ENCODE peak calls at places on chromosome 3, in six cellular contexts. One of them, this sample, is unnamed.

GRCh38 chr3:12932347-12932746 is 91.0 kb upstream of the RPL32 start:
- DNase-seq in uterus: no peak
- DNase-seq in cardiac fibroblast: no peak
- DNase-seq in NCI-H510A treated with DMSO at 0.1 percent for 48 hours: no peak
- DNase-seq in stimulated activated CD4-positive, alpha-beta T cell treated with anti-CD3 and anti-CD28 coated beads, Interleukin-4, amount 100 ng/mL, for 48 hours: no peak
- DNase-seq in NCI-H446 treated with DMSO at 0.1 percent for 48 hours: no peak
- DNase-seq in this sample: no peak

GRCh38 chr3:25785826-25786225 is 2.6 kb upstream of the NGLY1 start:
- DNase-seq in NCI-H510A treated with DMSO at 0.1 percent for 48 hours: no peak
- DNase-seq in cardiac fibroblast: peak; percentile 25
- DNase-seq in stimulated activated CD4-positive, alpha-beta T cell treated with anti-CD3 and anti-CD28 coated beads, Interleukin-4, amount 100 ng/mL, for 48 hours: no peak
- DNase-seq in uterus: no peak
- DNase-seq in NCI-H446 treated with DMSO at 0.1 percent for 48 hours: no peak
- DNase-seq in this sample: no peak

GRCh38 chr3:156161172-156161571 is 40.8 kb downstream of the KCNAB1 start:
- DNase-seq in NCI-H446 treated with DMSO at 0.1 percent for 48 hours: no peak
- DNase-seq in uterus: no peak
- DNase-seq in stimulated activated CD4-positive, alpha-beta T cell treated with anti-CD3 and anti-CD28 coated beads, Interleukin-4, amount 100 ng/mL, for 48 hours: no peak
- DNase-seq in NCI-H510A treated with DMSO at 0.1 percent for 48 hours: no peak
- DNase-seq in cardiac fibroblast: peak; percentile 18
- DNase-seq in this sample: no peak

GRCh38 chr3:194632983-194633348 is 253 bp downstream of the TMEM44 start:
- DNase-seq in stimulated activated CD4-positive, alpha-beta T cell treated with anti-CD3 and anti-CD28 coated beads, Interleukin-4, amount 100 ng/mL, for 48 hours: peak; percentile 18
- DNase-seq in NCI-H446 treated with DMSO at 0.1 percent for 48 hours: no peak
- DNase-seq in NCI-H510A treated with DMSO at 0.1 percent for 48 hours: no peak
- DNase-seq in uterus: no peak
- DNase-seq in cardiac fibroblast: no peak
- DNase-seq in this sample: no peak

GRCh38 chr3:124037332-124037731 is 45.4 kb upstream of the ROPN1 start:
- DNase-seq in NCI-H446 treated with DMSO at 0.1 percent for 48 hours: no peak
- DNase-seq in uterus: no peak
- DNase-seq in cardiac fibroblast: no peak
- DNase-seq in stimulated activated CD4-positive, alpha-beta T cell treated with anti-CD3 and anti-CD28 coated beads, Interleukin-4, amount 100 ng/mL, for 48 hours: no peak
- DNase-seq in NCI-H510A treated with DMSO at 0.1 percent for 48 hours: no peak
- DNase-seq in this sample: no peak

GRCh38 chr3:40574661-40575060 is 49.9 kb downstream of the ZNF621 start:
- DNase-seq in cardiac fibroblast: no peak
- DNase-seq in stimulated activated CD4-positive, alpha-beta T cell treated with anti-CD3 and anti-CD28 coated beads, Interleukin-4, amount 100 ng/mL, for 48 hours: no peak
- DNase-seq in NCI-H446 treated with DMSO at 0.1 percent for 48 hours: peak; percentile 65
- DNase-seq in NCI-H510A treated with DMSO at 0.1 percent for 48 hours: no peak
- DNase-seq in uterus: no peak
- DNase-seq in this sample: no peak

GRCh38 chr3:36212291-36212690 is 168.0 kb upstream of the STAC start:
- DNase-seq in cardiac fibroblast: peak; percentile 45
- DNase-seq in NCI-H446 treated with DMSO at 0.1 percent for 48 hours: peak; percentile 7
- DNase-seq in NCI-H510A treated with DMSO at 0.1 percent for 48 hours: no peak
- DNase-seq in stimulated activated CD4-positive, alpha-beta T cell treated with anti-CD3 and anti-CD28 coated beads, Interleukin-4, amount 100 ng/mL, for 48 hours: no peak
- DNase-seq in uterus: no peak
- DNase-seq in this sample: no peak

GRCh38 chr3:90011136-90011535 is 903.7 kb downstream of the EPHA3 start:
- DNase-seq in stimulated activated CD4-positive, alpha-beta T cell treated with anti-CD3 and anti-CD28 coated beads, Interleukin-4, amount 100 ng/mL, for 48 hours: no peak
- DNase-seq in cardiac fibroblast: peak; percentile 34
- DNase-seq in NCI-H510A treated with DMSO at 0.1 percent for 48 hours: no peak
- DNase-seq in NCI-H446 treated with DMSO at 0.1 percent for 48 hours: no peak
- DNase-seq in uterus: no peak
- DNase-seq in this sample: no peak

GRCh38 chr3:47347217-47347801 is 33.5 kb upstream of the PTPN23 start:
- DNase-seq in NCI-H446 treated with DMSO at 0.1 percent for 48 hours: no peak
- DNase-seq in uterus: no peak
- DNase-seq in cardiac fibroblast: peak; percentile 27
- DNase-seq in NCI-H510A treated with DMSO at 0.1 percent for 48 hours: no peak
- DNase-seq in stimulated activated CD4-positive, alpha-beta T cell treated with anti-CD3 and anti-CD28 coated beads, Interleukin-4, amount 100 ng/mL, for 48 hours: no peak
- DNase-seq in this sample: no peak

GRCh38 chr3:10919636-10920035 is 72.9 kb upstream of the SLC6A1 start:
- DNase-seq in NCI-H510A treated with DMSO at 0.1 percent for 48 hours: no peak
- DNase-seq in cardiac fibroblast: no peak
- DNase-seq in uterus: no peak
- DNase-seq in NCI-H446 treated with DMSO at 0.1 percent for 48 hours: no peak
- DNase-seq in stimulated activated CD4-positive, alpha-beta T cell treated with anti-CD3 and anti-CD28 coated beads, Interleukin-4, amount 100 ng/mL, for 48 hours: no peak
- DNase-seq in this sample: no peak

GRCh38 chr3:152299243-152299976 is 30.7 kb downstream of the MBNL1 start:
- DNase-seq in cardiac fibroblast: no peak
- DNase-seq in uterus: no peak
- DNase-seq in NCI-H510A treated with DMSO at 0.1 percent for 48 hours: no peak
- DNase-seq in NCI-H446 treated with DMSO at 0.1 percent for 48 hours: no peak
- DNase-seq in stimulated activated CD4-positive, alpha-beta T cell treated with anti-CD3 and anti-CD28 coated beads, Interleukin-4, amount 100 ng/mL, for 48 hours: no peak
- DNase-seq in this sample: no peak

GRCh38 chr3:88298189-88298588 is 148.4 kb downstream of the C3orf38 start:
- DNase-seq in uterus: no peak
- DNase-seq in stimulated activated CD4-positive, alpha-beta T cell treated with anti-CD3 and anti-CD28 coated beads, Interleukin-4, amount 100 ng/mL, for 48 hours: no peak
- DNase-seq in cardiac fibroblast: peak; percentile 3
- DNase-seq in NCI-H446 treated with DMSO at 0.1 percent for 48 hours: no peak
- DNase-seq in NCI-H510A treated with DMSO at 0.1 percent for 48 hours: no peak
- DNase-seq in this sample: no peak

GRCh38 chr3:113249111-113249510 is 37.8 kb downstream of the BOC start:
- DNase-seq in NCI-H446 treated with DMSO at 0.1 percent for 48 hours: peak; percentile 58
- DNase-seq in uterus: peak; percentile 51
- DNase-seq in stimulated activated CD4-positive, alpha-beta T cell treated with anti-CD3 and anti-CD28 coated beads, Interleukin-4, amount 100 ng/mL, for 48 hours: no peak
- DNase-seq in NCI-H510A treated with DMSO at 0.1 percent for 48 hours: no peak
- DNase-seq in cardiac fibroblast: peak; percentile 83
- DNase-seq in this sample: no peak

GRCh38 chr3:185176756-185177359 is 24.0 kb upstream of the C3orf70 start:
- DNase-seq in uterus: no peak
- DNase-seq in NCI-H510A treated with DMSO at 0.1 percent for 48 hours: peak; percentile 45
- DNase-seq in stimulated activated CD4-positive, alpha-beta T cell treated with anti-CD3 and anti-CD28 coated beads, Interleukin-4, amount 100 ng/mL, for 48 hours: peak; percentile 30
- DNase-seq in cardiac fibroblast: peak; percentile 64
- DNase-seq in NCI-H446 treated with DMSO at 0.1 percent for 48 hours: peak; percentile 12
- DNase-seq in this sample: peak; percentile 20

GRCh38 chr3:149648525-149648924 is 9.3 kb downstream of the WWTR1 start:
- DNase-seq in NCI-H446 treated with DMSO at 0.1 percent for 48 hours: no peak
- DNase-seq in cardiac fibroblast: peak; percentile 51
- DNase-seq in uterus: no peak
- DNase-seq in stimulated activated CD4-positive, alpha-beta T cell treated with anti-CD3 and anti-CD28 coated beads, Interleukin-4, amount 100 ng/mL, for 48 hours: no peak
- DNase-seq in NCI-H510A treated with DMSO at 0.1 percent for 48 hours: no peak
- DNase-seq in this sample: no peak

GRCh38 chr3:194855025-194855391 is 169.3 kb downstream of the FAM43A start:
- DNase-seq in stimulated activated CD4-positive, alpha-beta T cell treated with anti-CD3 and anti-CD28 coated beads, Interleukin-4, amount 100 ng/mL, for 48 hours: no peak
- DNase-seq in NCI-H446 treated with DMSO at 0.1 percent for 48 hours: no peak
- DNase-seq in uterus: no peak
- DNase-seq in NCI-H510A treated with DMSO at 0.1 percent for 48 hours: no peak
- DNase-seq in cardiac fibroblast: no peak
- DNase-seq in this sample: no peak

GRCh38 chr3:197586181-197586580 is 30.4 kb upstream of the BDH1 start:
- DNase-seq in cardiac fibroblast: no peak
- DNase-seq in NCI-H510A treated with DMSO at 0.1 percent for 48 hours: no peak
- DNase-seq in NCI-H446 treated with DMSO at 0.1 percent for 48 hours: no peak
- DNase-seq in stimulated activated CD4-positive, alpha-beta T cell treated with anti-CD3 and anti-CD28 coated beads, Interleukin-4, amount 100 ng/mL, for 48 hours: no peak
- DNase-seq in uterus: no peak
- DNase-seq in this sample: no peak

GRCh38 chr3:12139111-12139511 is 19.6 kb downstream of the TIMP4 start:
- DNase-seq in cardiac fibroblast: peak; percentile 83
- DNase-seq in uterus: peak; percentile 49
- DNase-seq in NCI-H510A treated with DMSO at 0.1 percent for 48 hours: no peak
- DNase-seq in NCI-H446 treated with DMSO at 0.1 percent for 48 hours: no peak
- DNase-seq in stimulated activated CD4-positive, alpha-beta T cell treated with anti-CD3 and anti-CD28 coated beads, Interleukin-4, amount 100 ng/mL, for 48 hours: no peak
- DNase-seq in this sample: no peak

GRCh38 chr3:81459733-81460132 is 301.7 kb downstream of the GBE1 start:
- DNase-seq in NCI-H446 treated with DMSO at 0.1 percent for 48 hours: no peak
- DNase-seq in uterus: no peak
- DNase-seq in NCI-H510A treated with DMSO at 0.1 percent for 48 hours: no peak
- DNase-seq in stimulated activated CD4-positive, alpha-beta T cell treated with anti-CD3 and anti-CD28 coated beads, Interleukin-4, amount 100 ng/mL, for 48 hours: no peak
- DNase-seq in cardiac fibroblast: no peak
- DNase-seq in this sample: no peak

GRCh38 chr3:158908187-158908762 is 106.4 kb downstream of the MFSD1 start:
- DNase-seq in stimulated activated CD4-positive, alpha-beta T cell treated with anti-CD3 and anti-CD28 coated beads, Interleukin-4, amount 100 ng/mL, for 48 hours: no peak
- DNase-seq in NCI-H510A treated with DMSO at 0.1 percent for 48 hours: no peak
- DNase-seq in cardiac fibroblast: no peak
- DNase-seq in uterus: no peak
- DNase-seq in NCI-H446 treated with DMSO at 0.1 percent for 48 hours: no peak
- DNase-seq in this sample: no peak

GRCh38 chr3:139772539-139773500 is 95.0 kb upstream of the NMNAT3 start:
- DNase-seq in stimulated activated CD4-positive, alpha-beta T cell treated with anti-CD3 and anti-CD28 coated beads, Interleukin-4, amount 100 ng/mL, for 48 hours: no peak
- DNase-seq in uterus: no peak
- DNase-seq in cardiac fibroblast: peak; percentile 90
- DNase-seq in NCI-H446 treated with DMSO at 0.1 percent for 48 hours: no peak
- DNase-seq in NCI-H510A treated with DMSO at 0.1 percent for 48 hours: no peak
- DNase-seq in this sample: no peak

GRCh38 chr3:142808103-142808917 is 80.6 kb downstream of the PCOLCE2 start:
- DNase-seq in NCI-H510A treated with DMSO at 0.1 percent for 48 hours: no peak
- DNase-seq in NCI-H446 treated with DMSO at 0.1 percent for 48 hours: no peak
- DNase-seq in stimulated activated CD4-positive, alpha-beta T cell treated with anti-CD3 and anti-CD28 coated beads, Interleukin-4, amount 100 ng/mL, for 48 hours: no peak
- DNase-seq in uterus: no peak
- DNase-seq in cardiac fibroblast: peak; percentile 93
- DNase-seq in this sample: peak; percentile 29

GRCh38 chr3:128366652-128367051 is 100.0 kb downstream of the DNAJB8 start:
- DNase-seq in cardiac fibroblast: peak; percentile 7
- DNase-seq in uterus: no peak
- DNase-seq in NCI-H510A treated with DMSO at 0.1 percent for 48 hours: no peak
- DNase-seq in stimulated activated CD4-positive, alpha-beta T cell treated with anti-CD3 and anti-CD28 coated beads, Interleukin-4, amount 100 ng/mL, for 48 hours: no peak
- DNase-seq in NCI-H446 treated with DMSO at 0.1 percent for 48 hours: no peak
- DNase-seq in this sample: no peak

GRCh38 chr3:9314796-9315195 is 48.1 kb upstream of the THUMPD3 start:
- DNase-seq in cardiac fibroblast: no peak
- DNase-seq in uterus: no peak
- DNase-seq in stimulated activated CD4-positive, alpha-beta T cell treated with anti-CD3 and anti-CD28 coated beads, Interleukin-4, amount 100 ng/mL, for 48 hours: no peak
- DNase-seq in NCI-H510A treated with DMSO at 0.1 percent for 48 hours: no peak
- DNase-seq in NCI-H446 treated with DMSO at 0.1 percent for 48 hours: no peak
- DNase-seq in this sample: no peak

GRCh38 chr3:151315136-151315535 is 1.5 kb downstream of the GPR87 start:
- DNase-seq in NCI-H510A treated with DMSO at 0.1 percent for 48 hours: no peak
- DNase-seq in cardiac fibroblast: peak; percentile 58
- DNase-seq in uterus: no peak
- DNase-seq in NCI-H446 treated with DMSO at 0.1 percent for 48 hours: no peak
- DNase-seq in stimulated activated CD4-positive, alpha-beta T cell treated with anti-CD3 and anti-CD28 coated beads, Interleukin-4, amount 100 ng/mL, for 48 hours: no peak
- DNase-seq in this sample: no peak

GRCh38 chr3:173411288-173412064 is 13.9 kb downstream of the NLGN1 start:
- DNase-seq in NCI-H446 treated with DMSO at 0.1 percent for 48 hours: peak; percentile 51
- DNase-seq in uterus: no peak
- DNase-seq in cardiac fibroblast: peak; percentile 65
- DNase-seq in stimulated activated CD4-positive, alpha-beta T cell treated with anti-CD3 and anti-CD28 coated beads, Interleukin-4, amount 100 ng/mL, for 48 hours: no peak
- DNase-seq in NCI-H510A treated with DMSO at 0.1 percent for 48 hours: peak; percentile 44
- DNase-seq in this sample: no peak

GRCh38 chr3:37559461-37559860 is 302.2 kb upstream of the CTDSPL start:
- DNase-seq in stimulated activated CD4-positive, alpha-beta T cell treated with anti-CD3 and anti-CD28 coated beads, Interleukin-4, amount 100 ng/mL, for 48 hours: no peak
- DNase-seq in NCI-H446 treated with DMSO at 0.1 percent for 48 hours: no peak
- DNase-seq in uterus: no peak
- DNase-seq in cardiac fibroblast: peak; percentile 67
- DNase-seq in NCI-H510A treated with DMSO at 0.1 percent for 48 hours: peak; percentile 7
- DNase-seq in this sample: no peak

GRCh38 chr3:53721187-53721946 is 124.9 kb downstream of the CHDH start:
- DNase-seq in NCI-H446 treated with DMSO at 0.1 percent for 48 hours: no peak
- DNase-seq in cardiac fibroblast: peak; percentile 9
- DNase-seq in stimulated activated CD4-positive, alpha-beta T cell treated with anti-CD3 and anti-CD28 coated beads, Interleukin-4, amount 100 ng/mL, for 48 hours: no peak
- DNase-seq in NCI-H510A treated with DMSO at 0.1 percent for 48 hours: no peak
- DNase-seq in uterus: no peak
- DNase-seq in this sample: no peak

GRCh38 chr3:128878556-128879124 is 780 bp upstream of the ACAD9 start:
- DNase-seq in cardiac fibroblast: peak; percentile 78
- DNase-seq in uterus: peak; percentile 26
- DNase-seq in stimulated activated CD4-positive, alpha-beta T cell treated with anti-CD3 and anti-CD28 coated beads, Interleukin-4, amount 100 ng/mL, for 48 hours: no peak
- DNase-seq in NCI-H510A treated with DMSO at 0.1 percent for 48 hours: peak; percentile 19
- DNase-seq in NCI-H446 treated with DMSO at 0.1 percent for 48 hours: peak; percentile 10
- DNase-seq in this sample: no peak